ENCODE peak calls at places on chromosomes 3 and 15, in ten cellular contexts. U, V, P, J, K, L, Z, A, H and E are unnamed samples. For H3K9me3, the result is how much of the 10 kb centered on the place peaks cover.

GRCh38 chr3:133562376-133562775 is 11.1 kb upstream of the CDV3 start:
- DNase-seq in U (no peak), V (no peak), P (no peak), J (no peak), K (no peak), L (no peak), Z (no peak), A (no peak), H (no peak), E (no peak)

GRCh38 chr3:67819447-67819846 is 165.0 kb upstream of the SUCLG2 start:
- DNase-seq in U (peak), V (no peak), P (peak), J (peak), K (no peak), L (no peak), Z (no peak), A (no peak), H (no peak), E (no peak)

GRCh38 chr3:119403201-119403600 is 60.2 kb downstream of the TMEM39A start:
- DNase-seq in U (no peak), V (no peak), P (no peak), J (no peak), K (no peak), L (no peak), Z (no peak), A (no peak), H (no peak), E (no peak)

GRCh38 chr15:68264282-68264681 is 13.3 kb upstream of the FEM1B start:
- DNase-seq in U (no peak), V (no peak), P (no peak), J (no peak), K (no peak), L (no peak), Z (no peak), A (no peak), H (no peak), E (no peak)

GRCh38 chr3:73086071-73086494 is 24.6 kb downstream of the EBLN2 start:
- DNase-seq in U (peak), V (peak), P (peak), J (peak), K (peak), L (no peak), Z (peak), A (peak), H (no peak), E (no peak)

GRCh38 chr15:101013769-101014223 is 94.6 kb downstream of the LRRK1 start:
- DNase-seq in U (no peak), V (no peak), P (no peak), J (no peak), K (no peak), L (no peak), Z (no peak), A (no peak), H (no peak), E (no peak)

GRCh38 chr3:64846009-64846408 is 158.2 kb upstream of the ADAMTS9 start:
- DNase-seq in U (no peak), V (no peak), P (no peak), J (no peak), K (no peak), L (no peak), Z (no peak), A (no peak), H (no peak), E (no peak)

GRCh38 chr3:72255736-72256559 is 471.0 kb upstream of the PROK2 start:
- DNase-seq in U (no peak), V (no peak), P (no peak), J (peak), K (no peak), L (no peak), Z (peak), A (peak), H (peak), E (peak)

DNA sequence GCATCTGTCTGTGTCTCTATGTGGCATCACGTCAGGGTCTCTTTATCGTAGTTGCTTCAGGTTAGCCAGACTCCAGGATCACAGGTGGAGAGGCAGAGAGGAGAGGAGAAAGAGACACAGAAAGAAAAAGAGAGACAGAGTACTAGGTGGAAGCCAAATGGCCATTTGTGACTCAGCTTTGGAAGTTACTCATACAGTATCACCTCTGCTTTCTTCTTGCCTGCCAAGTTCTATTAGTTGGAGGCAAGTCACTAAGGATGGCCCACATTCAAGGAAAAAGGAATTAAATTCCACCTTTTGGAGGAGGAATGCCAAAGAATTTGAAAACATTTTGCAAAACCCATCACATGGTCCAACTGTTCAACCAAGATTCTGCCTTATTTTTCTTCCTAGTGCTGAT is 291.0 kb downstream of the CHL1 start:
- DNase-seq in U (no peak), V (no peak), P (no peak), J (no peak), K (no peak), L (no peak), Z (no peak), A (no peak), H (no peak), E (no peak)
- H3K9me3 ChIP-seq in U (under half), V (under half), P (under half), J (under half), K (under half), L (under half), Z (under half), A (under half), H (under half), E (under half)

GRCh38 chr3:1824359-1824758 is 274.3 kb upstream of the CNTN4 start:
- DNase-seq in U (no peak), V (no peak), P (no peak), J (no peak), K (no peak), L (no peak), Z (no peak), A (no peak), H (no peak), E (no peak)
- H3K9me3 ChIP-seq in U (under half), V (under half), P (under half), J (under half), K (under half), L (under half), Z (under half), A (under half), H (under half), E (under half)

DNA sequence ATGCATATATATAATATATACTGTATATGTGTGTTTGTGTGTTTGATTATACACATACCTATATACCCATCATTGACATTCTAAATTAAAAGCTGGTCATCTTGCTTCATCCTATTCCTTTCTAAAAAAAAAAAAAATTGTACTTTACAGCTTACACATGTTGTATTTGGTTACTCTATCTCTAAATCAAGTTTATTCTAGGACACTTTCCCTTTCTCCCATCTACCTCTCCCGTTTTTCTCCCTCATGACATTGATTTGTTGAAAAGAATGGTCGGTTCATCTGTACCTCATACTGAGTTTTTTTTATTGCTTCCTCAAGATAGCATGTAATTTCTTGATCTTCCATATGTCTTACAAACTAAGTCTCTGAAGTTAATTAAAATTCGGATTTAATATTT is 26.9 kb downstream of the GABPB1 start:
- DNase-seq in U (no peak), V (no peak), P (no peak), J (no peak), K (no peak), L (no peak), Z (no peak), A (no peak), H (no peak), E (no peak)
- H3K9me3 ChIP-seq in U (under half), V (under half), P (under half), J (under half), K (under half), L (under half), Z (under half), A (under half), H (under half), E (under half)

GRCh38 chr15:95076381-95076780 is 845.0 kb downstream of the MCTP2 start:
- DNase-seq in U (no peak), V (no peak), P (no peak), J (no peak), K (no peak), L (no peak), Z (no peak), A (no peak), H (no peak), E (no peak)
- H3K9me3 ChIP-seq in U (under half), V (under half), P (under half), J (under half), K (under half), L (under half), Z (under half), A (under half), H (under half), E (under half)

DNA sequence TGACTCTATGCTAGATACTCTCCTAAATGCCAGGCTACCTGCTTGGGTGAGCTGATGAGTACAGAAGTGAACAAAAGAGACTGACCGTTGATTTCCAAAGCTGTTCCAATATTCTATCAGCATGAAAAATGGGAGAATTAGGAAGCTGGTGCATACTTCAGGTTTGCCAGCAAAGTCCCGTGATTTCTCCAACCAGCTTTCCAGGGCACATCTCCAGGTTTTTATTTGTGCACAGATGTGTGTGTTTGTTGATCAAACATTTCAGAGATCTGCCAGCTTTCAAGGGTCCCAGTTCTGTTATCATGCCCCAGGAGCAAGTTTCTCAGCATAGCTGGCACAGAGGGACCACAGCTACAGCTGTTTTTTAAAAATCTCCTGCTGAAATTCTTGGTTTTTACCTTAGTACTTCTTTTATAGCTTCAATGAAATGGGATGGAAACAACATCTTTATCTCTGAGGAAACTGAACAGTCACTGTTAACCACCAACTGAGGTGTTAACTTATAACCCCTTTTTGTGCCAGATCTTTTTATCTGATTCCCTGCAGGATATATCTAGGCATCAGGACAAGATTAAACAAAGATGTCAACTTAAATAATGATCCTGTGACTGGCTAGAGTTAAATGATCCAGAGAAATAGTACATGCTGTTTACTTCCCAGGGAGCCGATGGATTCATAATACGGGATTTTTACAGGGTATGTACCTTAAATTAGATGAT is 380.8 kb downstream of the GRM7 start:
- DNase-seq in U (no peak), V (no peak), P (no peak), J (no peak), K (no peak), L (no peak), Z (peak), A (no peak), H (no peak), E (no peak)
- H3K9me3 ChIP-seq in U (under half), V (under half), P (under half), J (under half), K (under half), L (under half), Z (under half), A (under half), H (under half), E (under half)